ENCODE peak calls at places on chromosomes 16 and 17, in six cellular contexts. One of them, this sample, is unnamed.

GRCh38 chr16:85686912-85687591 is 1.7 kb downstream of the GINS2 start:
- DNase-seq in NCI-H1436 treated with DMSO at 0.1 percent for 48 hours: no peak
- DNase-seq in kidney glomerular epithelial cell: no peak
- DNase-seq in AG04450: no peak
- DNase-seq in activated naive CD8-positive, alpha-beta T cell treated with anti-CD3 and anti-CD28 coated beads, Interleukin-2, amount 50 U/mL, for 24 hours: peak
- DNase-seq in HCEC 1CT: no peak
- DNase-seq in this sample: peak

GRCh38 chr16:14303654-14304394 is 232.7 kb downstream of the MRTFB start:
- DNase-seq in NCI-H1436 treated with DMSO at 0.1 percent for 48 hours: no peak
- DNase-seq in AG04450: no peak
- DNase-seq in activated naive CD8-positive, alpha-beta T cell treated with anti-CD3 and anti-CD28 coated beads, Interleukin-2, amount 50 U/mL, for 24 hours: no peak
- DNase-seq in kidney glomerular epithelial cell: no peak
- DNase-seq in HCEC 1CT: peak
- DNase-seq in this sample: no peak

GRCh38 chr17:50662632-50663225 is 28.0 kb downstream of the ABCC3 start:
- DNase-seq in activated naive CD8-positive, alpha-beta T cell treated with anti-CD3 and anti-CD28 coated beads, Interleukin-2, amount 50 U/mL, for 24 hours: no peak
- DNase-seq in HCEC 1CT: no peak
- DNase-seq in AG04450: no peak
- DNase-seq in NCI-H1436 treated with DMSO at 0.1 percent for 48 hours: no peak
- DNase-seq in kidney glomerular epithelial cell: no peak
- DNase-seq in this sample: no peak

GRCh38 chr16:84048871-84049270 is 6.3 kb upstream of the SLC38A8 start:
- DNase-seq in activated naive CD8-positive, alpha-beta T cell treated with anti-CD3 and anti-CD28 coated beads, Interleukin-2, amount 50 U/mL, for 24 hours: no peak
- DNase-seq in kidney glomerular epithelial cell: no peak
- DNase-seq in NCI-H1436 treated with DMSO at 0.1 percent for 48 hours: no peak
- DNase-seq in HCEC 1CT: no peak
- DNase-seq in AG04450: no peak
- DNase-seq in this sample: no peak

GRCh38 chr17:77454560-77455095 is 313.9 kb downstream of the SEC14L1 start:
- DNase-seq in NCI-H1436 treated with DMSO at 0.1 percent for 48 hours: no peak
- DNase-seq in AG04450: no peak
- DNase-seq in kidney glomerular epithelial cell: no peak
- DNase-seq in activated naive CD8-positive, alpha-beta T cell treated with anti-CD3 and anti-CD28 coated beads, Interleukin-2, amount 50 U/mL, for 24 hours: no peak
- DNase-seq in HCEC 1CT: no peak
- DNase-seq in this sample: peak

GRCh38 chr16:72850863-72851262 is 197.1 kb downstream of the ZFHX3 start:
- DNase-seq in HCEC 1CT: no peak
- DNase-seq in kidney glomerular epithelial cell: no peak
- DNase-seq in AG04450: no peak
- DNase-seq in NCI-H1436 treated with DMSO at 0.1 percent for 48 hours: no peak
- DNase-seq in activated naive CD8-positive, alpha-beta T cell treated with anti-CD3 and anti-CD28 coated beads, Interleukin-2, amount 50 U/mL, for 24 hours: no peak
- DNase-seq in this sample: no peak

GRCh38 chr16:87304951-87305350 is 12.2 kb downstream of the C16orf95 start:
- DNase-seq in NCI-H1436 treated with DMSO at 0.1 percent for 48 hours: no peak
- DNase-seq in kidney glomerular epithelial cell: no peak
- DNase-seq in HCEC 1CT: no peak
- DNase-seq in AG04450: no peak
- DNase-seq in activated naive CD8-positive, alpha-beta T cell treated with anti-CD3 and anti-CD28 coated beads, Interleukin-2, amount 50 U/mL, for 24 hours: no peak
- DNase-seq in this sample: no peak

GRCh38 chr16:28609631-28610594 is at the start of gene SULT1A1:
- DNase-seq in NCI-H1436 treated with DMSO at 0.1 percent for 48 hours: no peak
- DNase-seq in HCEC 1CT: no peak
- DNase-seq in activated naive CD8-positive, alpha-beta T cell treated with anti-CD3 and anti-CD28 coated beads, Interleukin-2, amount 50 U/mL, for 24 hours: no peak
- DNase-seq in AG04450: no peak
- DNase-seq in kidney glomerular epithelial cell: peak
- DNase-seq in this sample: no peak

GRCh38 chr17:81396278-81396721 is 1.0 kb downstream of the BAHCC1 start:
- DNase-seq in NCI-H1436 treated with DMSO at 0.1 percent for 48 hours: no peak
- DNase-seq in kidney glomerular epithelial cell: no peak
- DNase-seq in activated naive CD8-positive, alpha-beta T cell treated with anti-CD3 and anti-CD28 coated beads, Interleukin-2, amount 50 U/mL, for 24 hours: no peak
- DNase-seq in AG04450: no peak
- DNase-seq in HCEC 1CT: no peak
- DNase-seq in this sample: no peak

GRCh38 chr17:58325976-58326468 is 2.6 kb downstream of the TSPOAP1 start:
- DNase-seq in NCI-H1436 treated with DMSO at 0.1 percent for 48 hours: no peak
- DNase-seq in HCEC 1CT: no peak
- DNase-seq in activated naive CD8-positive, alpha-beta T cell treated with anti-CD3 and anti-CD28 coated beads, Interleukin-2, amount 50 U/mL, for 24 hours: no peak
- DNase-seq in AG04450: no peak
- DNase-seq in kidney glomerular epithelial cell: no peak
- DNase-seq in this sample: no peak

GRCh38 chr17:76005263-76006149 is 4.9 kb downstream of the CDK3 start:
- DNase-seq in HCEC 1CT: peak
- DNase-seq in activated naive CD8-positive, alpha-beta T cell treated with anti-CD3 and anti-CD28 coated beads, Interleukin-2, amount 50 U/mL, for 24 hours: peak
- DNase-seq in AG04450: no peak
- DNase-seq in kidney glomerular epithelial cell: no peak
- DNase-seq in NCI-H1436 treated with DMSO at 0.1 percent for 48 hours: no peak
- DNase-seq in this sample: peak

GRCh38 chr16:23395732-23396131 is 57.3 kb downstream of the COG7 start:
- DNase-seq in HCEC 1CT: no peak
- DNase-seq in activated naive CD8-positive, alpha-beta T cell treated with anti-CD3 and anti-CD28 coated beads, Interleukin-2, amount 50 U/mL, for 24 hours: no peak
- DNase-seq in AG04450: no peak
- DNase-seq in kidney glomerular epithelial cell: no peak
- DNase-seq in NCI-H1436 treated with DMSO at 0.1 percent for 48 hours: no peak
- DNase-seq in this sample: no peak

GRCh38 chr17:12953126-12953525 is 64.7 kb downstream of the ELAC2 start:
- DNase-seq in NCI-H1436 treated with DMSO at 0.1 percent for 48 hours: no peak
- DNase-seq in AG04450: no peak
- DNase-seq in kidney glomerular epithelial cell: no peak
- DNase-seq in activated naive CD8-positive, alpha-beta T cell treated with anti-CD3 and anti-CD28 coated beads, Interleukin-2, amount 50 U/mL, for 24 hours: no peak
- DNase-seq in HCEC 1CT: no peak
- DNase-seq in this sample: no peak

GRCh38 chr16:16149710-16150116 is 73.6 kb downstream of the ABCC6 start:
- DNase-seq in NCI-H1436 treated with DMSO at 0.1 percent for 48 hours: no peak
- DNase-seq in AG04450: no peak
- DNase-seq in activated naive CD8-positive, alpha-beta T cell treated with anti-CD3 and anti-CD28 coated beads, Interleukin-2, amount 50 U/mL, for 24 hours: no peak
- DNase-seq in HCEC 1CT: no peak
- DNase-seq in kidney glomerular epithelial cell: no peak
- DNase-seq in this sample: no peak

GRCh38 chr16:46745594-46745993 is 2.5 kb downstream of the MYLK3 start:
- DNase-seq in NCI-H1436 treated with DMSO at 0.1 percent for 48 hours: no peak
- DNase-seq in activated naive CD8-positive, alpha-beta T cell treated with anti-CD3 and anti-CD28 coated beads, Interleukin-2, amount 50 U/mL, for 24 hours: no peak
- DNase-seq in AG04450: no peak
- DNase-seq in kidney glomerular epithelial cell: no peak
- DNase-seq in HCEC 1CT: no peak
- DNase-seq in this sample: no peak

GRCh38 chr16:54847207-54847606 is 83.5 kb upstream of the IRX5 start:
- DNase-seq in activated naive CD8-positive, alpha-beta T cell treated with anti-CD3 and anti-CD28 coated beads, Interleukin-2, amount 50 U/mL, for 24 hours: no peak
- DNase-seq in HCEC 1CT: no peak
- DNase-seq in AG04450: no peak
- DNase-seq in NCI-H1436 treated with DMSO at 0.1 percent for 48 hours: no peak
- DNase-seq in kidney glomerular epithelial cell: peak
- DNase-seq in this sample: no peak

GRCh38 chr17:34146440-34147043 is 108.5 kb upstream of the CCL2 start:
- DNase-seq in kidney glomerular epithelial cell: no peak
- DNase-seq in HCEC 1CT: no peak
- DNase-seq in NCI-H1436 treated with DMSO at 0.1 percent for 48 hours: no peak
- DNase-seq in activated naive CD8-positive, alpha-beta T cell treated with anti-CD3 and anti-CD28 coated beads, Interleukin-2, amount 50 U/mL, for 24 hours: peak
- DNase-seq in AG04450: no peak
- DNase-seq in this sample: peak

GRCh38 chr17:40111221-40112128 is 10.3 kb upstream of the MSL1 start:
- DNase-seq in AG04450: peak
- DNase-seq in kidney glomerular epithelial cell: peak
- DNase-seq in NCI-H1436 treated with DMSO at 0.1 percent for 48 hours: peak
- DNase-seq in activated naive CD8-positive, alpha-beta T cell treated with anti-CD3 and anti-CD28 coated beads, Interleukin-2, amount 50 U/mL, for 24 hours: peak
- DNase-seq in HCEC 1CT: peak
- DNase-seq in this sample: peak

GRCh38 chr16:2753523-2754020 is 1.1 kb downstream of the SRRM2 start:
- DNase-seq in activated naive CD8-positive, alpha-beta T cell treated with anti-CD3 and anti-CD28 coated beads, Interleukin-2, amount 50 U/mL, for 24 hours: no peak
- DNase-seq in NCI-H1436 treated with DMSO at 0.1 percent for 48 hours: no peak
- DNase-seq in AG04450: no peak
- DNase-seq in kidney glomerular epithelial cell: no peak
- DNase-seq in HCEC 1CT: peak
- DNase-seq in this sample: no peak

GRCh38 chr16:4733747-4734062 is 366 bp downstream of the ANKS3 start:
- DNase-seq in kidney glomerular epithelial cell: no peak
- DNase-seq in HCEC 1CT: no peak
- DNase-seq in AG04450: no peak
- DNase-seq in activated naive CD8-positive, alpha-beta T cell treated with anti-CD3 and anti-CD28 coated beads, Interleukin-2, amount 50 U/mL, for 24 hours: peak
- DNase-seq in NCI-H1436 treated with DMSO at 0.1 percent for 48 hours: no peak
- DNase-seq in this sample: peak

This sample was measured in activated CD8-positive, alpha-beta T cell treated with anti-CD3 and anti-CD28 coated beads for 36 hours.